ENCODE peak calls at places on chromosomes 4 and X, in seven cellular contexts. R is mesendoderm; U is WTC11; V is astrocyte of the spinal cord; A is left lung; K is activated effector memory CD4-positive, alpha-beta T cell treated with Interleukin-2 at 50 U/mL for 16 hours; C is SK-N-DZ. W is an unnamed sample.

GRCh38 chrX:71301195-71301924 is at the start of gene ITGB1BP2:
- DNase-seq in R (peak), U (no peak), V (no peak), A (no peak), K (no peak), C (no peak), W (peak)

GRCh38 chr4:121749225-121749624 is 15.7 kb downstream of the SMIM43 start:
- DNase-seq in R (no peak), U (peak), V (no peak), A (no peak), K (no peak), C (no peak), W (peak)

GRCh38 chrX:131746491-131746968 is 202.7 kb downstream of the OR13H1 start:
- DNase-seq in R (no peak), U (no peak), V (peak), A (no peak), K (no peak), C (peak), W (peak)

GRCh38 chr4:140645196-140645595 is 76.4 kb upstream of the UCP1 start:
- DNase-seq in R (no peak), U (no peak), V (no peak), A (peak), K (no peak), C (no peak), W (no peak)

GRCh38 chrX:104253567-104254441 is 929 bp downstream of the ESX1 start:
- DNase-seq in R (peak), U (peak), V (no peak), A (no peak), K (no peak), C (peak), W (peak)

GRCh38 chrX:24619647-24620046 is 27.5 kb downstream of the PCYT1B start:
- DNase-seq in R (no peak), U (no peak), V (peak), A (no peak), K (no peak), C (no peak), W (peak)

GRCh38 chr4:55488716-55489115 is 58.0 kb downstream of the CLOCK start:
- DNase-seq in R (no peak), U (no peak), V (no peak), A (no peak), K (no peak), C (no peak), W (no peak)

GRCh38 chr4:6032249-6033244 is 14.3 kb upstream of the C4orf50 start:
- DNase-seq in R (no peak), U (no peak), V (no peak), A (no peak), K (no peak), C (no peak), W (no peak)

GRCh38 chr4:41146716-41147506 is 67.4 kb downstream of the APBB2 start:
- DNase-seq in R (no peak), U (no peak), V (peak), A (no peak), K (no peak), C (no peak), W (peak)

GRCh38 chrX:74286950-74287349 is 17.0 kb upstream of the ZCCHC13 start:
- DNase-seq in R (no peak), U (no peak), V (peak), A (no peak), K (no peak), C (no peak), W (no peak)

GRCh38 chr4:182880387-182881356 is 36.5 kb downstream of the DCTD start:
- DNase-seq in R (no peak), U (no peak), V (peak), A (no peak), K (no peak), C (no peak), W (no peak)

GRCh38 chr4:8182858-8183725 is 16.0 kb upstream of the SH3TC1 start:
- DNase-seq in R (no peak), U (no peak), V (peak), A (peak), K (no peak), C (no peak), W (peak)

GRCh38 chr4:3302786-3303444 is 10.1 kb downstream of the RGS12 start:
- DNase-seq in R (no peak), U (peak), V (no peak), A (peak), K (no peak), C (no peak), W (no peak)

GRCh38 chr4:181219783-181220416 is 1023.3 kb upstream of the TENM3 start:
- DNase-seq in R (peak), U (no peak), V (no peak), A (no peak), K (no peak), C (no peak), W (no peak)

GRCh38 chrX:134600714-134601113 is 57.6 kb downstream of the PLAC1 start:
- DNase-seq in R (no peak), U (no peak), V (peak), A (no peak), K (no peak), C (no peak), W (no peak)

GRCh38 chrX:13000311-13000811 is 25.5 kb downstream of the TMSB4X start:
- DNase-seq in R (no peak), U (no peak), V (no peak), A (no peak), K (no peak), C (no peak), W (no peak)

GRCh38 chrX:152895724-152896420 is 2.0 kb upstream of the ZNF185 start:
- DNase-seq in R (no peak), U (no peak), V (no peak), A (no peak), K (no peak), C (no peak), W (no peak)

GRCh38 chr4:32858971-32859370 is 2138.8 kb downstream of the PCDH7 start:
- DNase-seq in R (no peak), U (no peak), V (peak), A (no peak), K (no peak), C (no peak), W (no peak)

GRCh38 chr4:101355767-101356702 is 8.7 kb upstream of the PPP3CA start:
- DNase-seq in R (no peak), U (no peak), V (peak), A (no peak), K (no peak), C (no peak), W (no peak)

GRCh38 chrX:295136-295535 is 14.0 kb downstream of the PLCXD1 start:
- DNase-seq in R (no peak), U (no peak), V (no peak), A (peak), K (no peak), C (no peak), W (no peak)

GRCh38 chrX:23784487-23785301 is 1.7 kb downstream of the SAT1 start:
- DNase-seq in R (no peak), U (no peak), V (peak), A (no peak), K (no peak), C (no peak), W (no peak)

GRCh38 chr4:122665148-122665547 is 44.3 kb upstream of the IL21 start:
- DNase-seq in R (no peak), U (no peak), V (no peak), A (no peak), K (no peak), C (no peak), W (no peak)

GRCh38 chr4:8904666-8905065 is 33.0 kb upstream of the HMX1 start:
- DNase-seq in R (no peak), U (no peak), V (no peak), A (peak), K (no peak), C (no peak), W (no peak)

GRCh38 chrX:15849555-15849954 is 5.1 kb downstream of the AP1S2 start:
- DNase-seq in R (peak), U (no peak), V (peak), A (no peak), K (no peak), C (peak), W (peak)

GRCh38 chr4:122963222-122963621 is 40.8 kb upstream of the NUDT6 start:
- DNase-seq in R (no peak), U (no peak), V (peak), A (no peak), K (no peak), C (no peak), W (no peak)

GRCh38 chrX:103607385-103608304 is at the start of gene TCEAL3:
- DNase-seq in R (peak), U (peak), V (peak), A (peak), K (no peak), C (peak), W (peak)

GRCh38 chr4:7073526-7074390 is 5.9 kb upstream of the GRPEL1 start:
- DNase-seq in R (peak), U (peak), V (peak), A (peak), K (no peak), C (peak), W (peak)

GRCh38 chrX:2627272-2627867 is 63.7 kb upstream of the CD99 start:
- DNase-seq in R (peak), U (peak), V (peak), A (no peak), K (no peak), C (peak), W (peak)

GRCh38 chr4:6327220-6327917 is 57.7 kb downstream of the WFS1 start:
- DNase-seq in R (peak), U (peak), V (peak), A (peak), K (peak), C (peak), W (peak)

W was measured in ELF-1.